ENCODE peak calls at places on chromosomes 12 and 14, in four cellular contexts. One of them, this sample, is unnamed.

GRCh38 chr12:121223283-121223946 is 13.5 kb downstream of the P2RX4 start:
- DNase-seq in K562: no peak
- DNase-seq in HepG2: no peak
- DNase-seq in SK-N-SH: peak
- DNase-seq in this sample: no peak

GRCh38 chr14:31203414-31203742 is 4.2 kb downstream of the HECTD1 start:
- DNase-seq in K562: no peak
- DNase-seq in HepG2: no peak
- DNase-seq in SK-N-SH: no peak
- DNase-seq in this sample: no peak

GRCh38 chr12:120538281-120539156 is 4.4 kb downstream of the RNF10 start:
- DNase-seq in K562: no peak
- DNase-seq in HepG2: peak
- DNase-seq in SK-N-SH: peak
- DNase-seq in this sample: peak

GRCh38 chr12:5429741-5430557 is 2.0 kb upstream of the NTF3 start:
- DNase-seq in K562: no peak
- DNase-seq in HepG2: no peak
- DNase-seq in SK-N-SH: no peak
- DNase-seq in this sample: no peak

GRCh38 chr14:104688755-104689619 is at the start of gene INF2:
- DNase-seq in K562: peak
- DNase-seq in HepG2: peak
- DNase-seq in SK-N-SH: peak
- DNase-seq in this sample: peak

GRCh38 chr14:22836301-22837058 is at the start of gene MMP14:
- DNase-seq in K562: peak
- DNase-seq in HepG2: no peak
- DNase-seq in SK-N-SH: peak
- DNase-seq in this sample: peak

GRCh38 chr14:99689266-99690236 is 5.5 kb downstream of the CYP46A1 start:
- DNase-seq in K562: no peak
- DNase-seq in HepG2: no peak
- DNase-seq in SK-N-SH: no peak
- DNase-seq in this sample: no peak

GRCh38 chr12:96472384-96472783 is 17.0 kb upstream of the CFAP54 start:
- DNase-seq in K562: peak
- DNase-seq in HepG2: no peak
- DNase-seq in SK-N-SH: no peak
- DNase-seq in this sample: no peak

GRCh38 chr14:28406181-28406580 is 360.4 kb upstream of the FOXG1 start:
- DNase-seq in K562: no peak
- DNase-seq in HepG2: no peak
- DNase-seq in SK-N-SH: no peak
- DNase-seq in this sample: no peak

GRCh38 chr14:29712586-29712985 is 215.1 kb downstream of the PRKD1 start:
- DNase-seq in K562: no peak
- DNase-seq in HepG2: no peak
- DNase-seq in SK-N-SH: no peak
- DNase-seq in this sample: no peak

DNA sequence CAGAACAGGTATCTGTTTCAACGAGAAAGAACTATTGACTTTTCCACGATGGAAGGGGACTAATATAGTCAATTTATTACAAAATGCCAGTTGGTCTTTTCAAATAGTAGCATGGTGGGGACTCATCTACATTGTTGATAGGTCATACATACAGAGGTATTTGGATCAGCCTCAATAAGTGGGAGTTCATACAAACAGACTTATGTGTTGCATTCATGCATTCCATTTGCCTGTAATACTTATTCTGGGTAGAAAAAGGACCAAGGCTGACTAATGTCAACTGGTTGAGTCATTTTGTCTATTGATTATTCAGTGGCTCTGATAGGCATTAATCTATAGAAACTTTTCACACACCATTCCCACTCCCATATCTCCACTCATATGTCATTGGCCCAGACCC is 41.5 kb upstream of the GLIPR1 start:
- DNase-seq in K562: no peak
- DNase-seq in HepG2: no peak
- DNase-seq in SK-N-SH: no peak
- DNase-seq in this sample: peak
- TF ChIP-seq SMC3 in K562: no peak
- TF ChIP-seq SMC3 in HepG2: no peak
- TF ChIP-seq SMC3 in SK-N-SH: no peak
- TF ChIP-seq SMC3 in this sample: no peak

DNA sequence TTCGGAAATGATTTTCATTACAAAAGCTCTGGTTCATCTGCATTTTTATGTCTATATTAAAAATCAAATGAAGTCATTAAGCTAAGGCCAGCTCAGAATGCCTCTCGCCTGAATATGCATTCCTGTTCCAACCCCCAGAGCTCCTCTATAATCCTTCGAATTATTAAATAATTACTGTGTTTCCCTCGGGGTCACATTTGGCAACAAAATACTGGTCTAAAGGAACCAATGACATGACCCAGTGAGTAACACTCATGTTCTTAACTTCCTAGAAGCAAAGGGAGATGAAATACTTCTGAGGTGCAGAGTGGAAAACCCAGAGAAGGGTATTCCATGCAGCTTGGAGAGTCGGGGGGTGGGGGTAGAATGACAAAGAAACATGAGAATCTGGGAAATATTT is 68.3 kb downstream of the FOXN3 start:
- DNase-seq in K562: no peak
- DNase-seq in HepG2: no peak
- DNase-seq in SK-N-SH: no peak
- DNase-seq in this sample: no peak
- H3K9ac ChIP-seq in K562: no peak
- H3K9ac ChIP-seq in HepG2: no peak
- H3K9ac ChIP-seq in SK-N-SH: no peak
- H3K9ac ChIP-seq in this sample: no peak

GRCh38 chr12:31206038-31206670 is 119.8 kb downstream of the SINHCAF start:
- DNase-seq in K562: no peak
- DNase-seq in HepG2: no peak
- DNase-seq in SK-N-SH: no peak
- DNase-seq in this sample: peak
- H2AFZ ChIP-seq in K562: no peak
- H2AFZ ChIP-seq in HepG2: no peak
- H2AFZ ChIP-seq in SK-N-SH: no peak
- H2AFZ ChIP-seq in this sample: no peak

GRCh38 chr12:32897276-32897615 is 669 bp upstream of the PKP2 start:
- DNase-seq in K562: no peak
- DNase-seq in HepG2: no peak
- DNase-seq in SK-N-SH: no peak
- DNase-seq in this sample: no peak

GRCh38 chr12:32895688-32896437 is 714 bp downstream of the PKP2 start:
- DNase-seq in K562: peak
- DNase-seq in HepG2: peak
- DNase-seq in SK-N-SH: no peak
- DNase-seq in this sample: no peak

GRCh38 chr12:32894566-32894965 is 2.0 kb downstream of the PKP2 start:
- DNase-seq in K562: no peak
- DNase-seq in HepG2: no peak
- DNase-seq in SK-N-SH: no peak
- DNase-seq in this sample: no peak

GRCh38 chr12:32897688-32898573 is 1.4 kb upstream of the PKP2 start:
- DNase-seq in K562: no peak
- DNase-seq in HepG2: no peak
- DNase-seq in SK-N-SH: no peak
- DNase-seq in this sample: no peak

DNA sequence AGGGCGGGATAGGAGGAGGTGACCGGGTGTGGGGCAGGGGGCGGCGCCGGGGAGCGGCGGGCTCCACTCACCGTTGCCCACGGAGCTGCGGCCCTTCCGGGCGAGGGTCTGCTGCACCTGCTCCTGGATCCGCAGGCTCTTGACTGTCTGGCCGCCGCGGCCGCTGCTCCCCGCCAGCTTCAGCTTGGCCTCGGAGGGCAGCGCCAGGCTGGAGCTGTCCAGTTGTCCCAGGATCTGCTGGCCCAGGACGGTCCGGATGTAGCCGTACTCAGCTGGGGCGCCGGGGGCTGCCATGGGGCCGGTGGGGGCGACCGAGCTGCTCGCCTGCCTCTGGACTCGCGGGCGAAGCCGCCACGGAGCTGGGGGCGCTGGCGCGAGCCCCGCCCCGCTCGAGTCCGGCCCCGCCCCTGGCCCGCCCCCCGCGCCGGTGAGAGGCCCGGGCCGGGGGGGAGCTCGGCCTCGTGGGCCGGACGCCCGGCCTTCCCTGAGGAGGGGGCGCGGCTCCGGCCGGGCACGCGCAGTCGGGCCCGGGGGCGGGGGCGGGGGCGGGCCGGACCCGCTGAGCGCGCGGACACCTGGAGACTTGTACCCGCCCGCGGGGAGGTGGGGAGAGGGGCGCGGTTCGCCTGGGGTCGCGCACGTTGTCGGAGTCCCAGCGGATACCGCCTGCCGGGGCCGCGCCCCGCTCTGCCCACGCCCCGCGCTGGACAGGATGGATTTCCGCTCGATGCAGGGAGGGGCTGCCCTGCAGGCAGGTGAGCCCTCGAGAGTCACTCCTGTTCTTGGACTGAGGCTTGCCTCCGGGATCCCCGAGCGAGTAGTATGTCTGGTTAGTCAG is at the start of gene PKP2:
- DNase-seq in K562: peak
- DNase-seq in HepG2: peak
- DNase-seq in SK-N-SH: peak
- DNase-seq in this sample: no peak
- TF ChIP-seq SMC3 in K562: no peak
- TF ChIP-seq SMC3 in HepG2: no peak
- TF ChIP-seq SMC3 in SK-N-SH: no peak
- TF ChIP-seq SMC3 in this sample: no peak

This sample was measured in IMR-90.